ENCODE peak calls at places on chromosomes 11 and 22, in nine cellular contexts. J is activated CD4-positive, alpha-beta T cell treated with anti-CD3 and anti-CD28 coated beads for 48 hours; S is CD8-positive, alpha-beta memory T cell; K is effector memory CD4-positive, alpha-beta T cell; H is kidney; G is caudate nucleus; O is effector CD4-positive, alpha-beta T cell; R is HS-27A; D is anterior cingulate cortex. B is an unnamed sample.

GRCh38 chr11:85028329-85029101 is 598.6 kb downstream of the DLG2 start:
- DNase-seq in J (no peak), S (no peak), K (no peak), H (no peak), G (no peak), O (no peak), R (no peak), D (no peak), B (no peak)

GRCh38 chr11:117595440-117595839 is 201.6 kb downstream of the DSCAML1 start:
- DNase-seq in J (no peak), S (no peak), K (no peak), H (no peak), G (no peak), O (no peak), R (no peak), D (no peak), B (no peak)

GRCh38 chr11:30914143-30914762 is 328.1 kb upstream of the MPPED2 start:
- DNase-seq in J (peak; percentile 22), S (no peak), K (no peak), H (peak; percentile 73), G (peak; percentile 5), O (no peak), R (peak; percentile 15), D (peak; percentile 52), B (peak; percentile 74)

GRCh38 chr11:130846606-130847005 is 69.7 kb downstream of the SNX19 start:
- DNase-seq in J (no peak), S (no peak), K (no peak), H (no peak), G (no peak), O (no peak), R (no peak), D (no peak), B (no peak)

GRCh38 chr11:28760676-28761390 is 652.6 kb downstream of the METTL15 start:
- DNase-seq in J (no peak), S (no peak), K (no peak), H (no peak), G (no peak), O (no peak), R (peak; percentile 59), D (no peak), B (no peak)

GRCh38 chr22:22787151-22787550 is 100.5 kb upstream of the IGLL5 start:
- DNase-seq in J (no peak), S (no peak), K (no peak), H (no peak), G (no peak), O (no peak), R (no peak), D (no peak), B (no peak)

GRCh38 chr11:118620529-118621070 is 13.2 kb downstream of the PHLDB1 start:
- DNase-seq in J (no peak), S (no peak), K (no peak), H (peak; percentile 68), G (no peak), O (no peak), R (no peak), D (no peak), B (no peak)

GRCh38 chr11:32893947-32894827 is 1.6 kb downstream of the QSER1 start:
- DNase-seq in J (peak; percentile 34), S (no peak), K (no peak), H (no peak), G (peak; percentile 15), O (peak; percentile 30), R (peak; percentile 64), D (no peak), B (no peak)

GRCh38 chr11:114317738-114318137 is 21.5 kb downstream of the NNMT start:
- DNase-seq in J (no peak), S (no peak), K (no peak), H (no peak), G (no peak), O (no peak), R (no peak), D (no peak), B (no peak)

GRCh38 chr22:45468872-45469572 is 33.7 kb upstream of the FBLN1 start:
- DNase-seq in J (no peak), S (no peak), K (no peak), H (peak; percentile 22), G (peak; percentile 7), O (no peak), R (peak; percentile 22), D (no peak), B (no peak)

GRCh38 chr11:102006835-102007566 is 40.2 kb upstream of the CFAP300 start:
- DNase-seq in J (no peak), S (no peak), K (no peak), H (no peak), G (no peak), O (no peak), R (no peak), D (no peak), B (no peak)

GRCh38 chr11:42957831-42958230 is 354.0 kb upstream of the API5 start:
- DNase-seq in J (no peak), S (no peak), K (no peak), H (no peak), G (no peak), O (no peak), R (no peak), D (no peak), B (no peak)

GRCh38 chr11:116219171-116219635 is 553.6 kb downstream of the BUD13 start:
- DNase-seq in J (no peak), S (no peak), K (no peak), H (no peak), G (no peak), O (no peak), R (no peak), D (no peak), B (no peak)

GRCh38 chr11:102761646-102762238 is 18.7 kb downstream of the MMP10 start:
- DNase-seq in J (no peak), S (no peak), K (no peak), H (no peak), G (no peak), O (no peak), R (no peak), D (no peak), B (no peak)

GRCh38 chr11:109326781-109327180 is 95.2 kb upstream of the C11orf87 start:
- DNase-seq in J (no peak), S (no peak), K (no peak), H (no peak), G (no peak), O (no peak), R (no peak), D (no peak), B (no peak)

GRCh38 chr11:61912530-61912898 is 4.9 kb downstream of the RAB3IL1 start:
- DNase-seq in J (no peak), S (no peak), K (no peak), H (no peak), G (no peak), O (no peak), R (no peak), D (no peak), B (peak; percentile 43)

GRCh38 chr11:78398715-78399114 is 18.9 kb downstream of the GAB2 start:
- DNase-seq in J (no peak), S (no peak), K (no peak), H (no peak), G (no peak), O (no peak), R (no peak), D (no peak), B (no peak)

GRCh38 chr22:23146842-23147205 is 1.5 kb downstream of the RAB36 start:
- DNase-seq in J (no peak), S (no peak), K (no peak), H (no peak), G (no peak), O (no peak), R (no peak), D (no peak), B (no peak)

GRCh38 chr11:31808721-31809542 is 2.2 kb downstream of the PAX6 start:
- DNase-seq in J (no peak), S (no peak), K (no peak), H (no peak), G (no peak), O (no peak), R (no peak), D (no peak), B (no peak)

GRCh38 chr11:118078972-118079411 is 2.1 kb downstream of the TMPRSS4 start:
- DNase-seq in J (no peak), S (no peak), K (no peak), H (peak; percentile 80), G (no peak), O (no peak), R (no peak), D (no peak), B (no peak)

GRCh38 chr11:121334973-121335711 is 42.6 kb downstream of the SC5D start:
- DNase-seq in J (no peak), S (no peak), K (no peak), H (no peak), G (no peak), O (no peak), R (no peak), D (no peak), B (no peak)

GRCh38 chr11:58914821-58915543 is 24.3 kb upstream of the GLYATL1 start:
- DNase-seq in J (no peak), S (no peak), K (no peak), H (no peak), G (no peak), O (no peak), R (no peak), D (no peak), B (no peak)

GRCh38 chr11:15826826-15827225 is 529.5 kb downstream of the SOX6 start:
- DNase-seq in J (peak; percentile 40), S (no peak), K (no peak), H (no peak), G (peak; percentile 3), O (no peak), R (no peak), D (no peak), B (no peak)

GRCh38 chr11:3138178-3139085 is 26.7 kb downstream of the OSBPL5 start:
- DNase-seq in J (no peak), S (no peak), K (no peak), H (peak; percentile 70), G (no peak), O (no peak), R (no peak), D (no peak), B (no peak)

GRCh38 chr11:36376315-36376887 is 80.3 kb downstream of the PRR5L start:
- DNase-seq in J (peak; percentile 38), S (no peak), K (no peak), H (peak; percentile 84), G (no peak), O (no peak), R (peak; percentile 39), D (no peak), B (no peak)

GRCh38 chr11:9692696-9693095 is 28.8 kb downstream of the SWAP70 start:
- DNase-seq in J (no peak), S (no peak), K (no peak), H (no peak), G (no peak), O (no peak), R (no peak), D (no peak), B (no peak)

GRCh38 chr11:1194231-1194976 is 28.5 kb upstream of the MUC5B start:
- DNase-seq in J (no peak), S (no peak), K (no peak), H (peak; percentile 60), G (no peak), O (no peak), R (no peak), D (no peak), B (no peak)

GRCh38 chr11:65026810-65027209 is 429 bp upstream of the SNX15 start:
- DNase-seq in J (no peak), S (no peak), K (no peak), H (no peak), G (no peak), O (no peak), R (no peak), D (no peak), B (no peak)

GRCh38 chr11:563812-564578 is 3.2 kb downstream of the RASSF7 start:
- DNase-seq in J (no peak), S (no peak), K (no peak), H (peak; percentile 65), G (no peak), O (no peak), R (no peak), D (no peak), B (no peak)

GRCh38 chr11:72591785-72592490 is 82.3 kb downstream of the PDE2A start:
- DNase-seq in J (peak; percentile 69), S (peak; percentile 67), K (no peak), H (no peak), G (peak; percentile 81), O (peak; percentile 38), R (no peak), D (peak; percentile 67), B (peak; percentile 70)

GRCh38 chr11:8066911-8067455 is 14.0 kb upstream of the TUB start:
- DNase-seq in J (no peak), S (no peak), K (no peak), H (no peak), G (no peak), O (no peak), R (no peak), D (no peak), B (no peak)

B was measured in dorsolateral prefrontal cortex.